ENCODE peak calls at places on chromosomes 3 and 15, in six cellular contexts. W is Peyer's patch, R is B cell, A is GM13977, C is fibroblast of the aortic adventitia, Z is endothelial cell. E is an unnamed sample.

GRCh38 chr3:63988943-63989342 is 34.4 kb downstream of the PSMD6 start:
- DNase-seq in A (no peak), W (no peak), Z (no peak), C (no peak), R (no peak), E (no peak)

GRCh38 chr15:66126057-66126855 is 127.3 kb downstream of the MEGF11 start:
- DNase-seq in R (no peak), A (no peak), C (no peak), W (no peak), Z (no peak), E (no peak)

GRCh38 chr3:43748179-43748578 is 57.4 kb downstream of the ABHD5 start:
- DNase-seq in Z (no peak), C (no peak), R (no peak), A (no peak), W (no peak), E (no peak)

GRCh38 chr3:105598047-105598796 is 231.5 kb downstream of the ALCAM start:
- DNase-seq in A (no peak), Z (no peak), C (peak), R (no peak), W (no peak), E (no peak)

GRCh38 chr3:49704629-49705028 is 14.9 kb downstream of the AMIGO3 start:
- DNase-seq in R (no peak), C (no peak), Z (no peak), W (no peak), A (no peak), E (no peak)

GRCh38 chr3:197393711-197394110 is 95.3 kb upstream of the DLG1 start:
- DNase-seq in A (peak), C (no peak), W (no peak), Z (no peak), R (no peak), E (no peak)

GRCh38 chr3:182796310-182796709 is 3.0 kb downstream of the ATP11B start:
- DNase-seq in W (no peak), R (no peak), A (no peak), Z (no peak), C (no peak), E (no peak)

GRCh38 chr3:191383104-191383503 is 52.8 kb upstream of the UTS2B start:
- DNase-seq in R (no peak), Z (no peak), C (peak), A (no peak), W (no peak), E (no peak)

GRCh38 chr3:48247401-48247807 is 6.5 kb downstream of the ZNF589 start:
- DNase-seq in R (no peak), A (no peak), W (no peak), Z (no peak), C (peak), E (no peak)

GRCh38 chr15:28896944-28897343 is 11.2 kb downstream of the APBA2 start:
- DNase-seq in A (no peak), Z (no peak), C (peak), R (no peak), W (no peak), E (no peak)

GRCh38 chr15:100716456-100717085 is 114.2 kb downstream of the ASB7 start:
- DNase-seq in W (no peak), C (no peak), Z (no peak), R (no peak), A (no peak), E (no peak)

DNA sequence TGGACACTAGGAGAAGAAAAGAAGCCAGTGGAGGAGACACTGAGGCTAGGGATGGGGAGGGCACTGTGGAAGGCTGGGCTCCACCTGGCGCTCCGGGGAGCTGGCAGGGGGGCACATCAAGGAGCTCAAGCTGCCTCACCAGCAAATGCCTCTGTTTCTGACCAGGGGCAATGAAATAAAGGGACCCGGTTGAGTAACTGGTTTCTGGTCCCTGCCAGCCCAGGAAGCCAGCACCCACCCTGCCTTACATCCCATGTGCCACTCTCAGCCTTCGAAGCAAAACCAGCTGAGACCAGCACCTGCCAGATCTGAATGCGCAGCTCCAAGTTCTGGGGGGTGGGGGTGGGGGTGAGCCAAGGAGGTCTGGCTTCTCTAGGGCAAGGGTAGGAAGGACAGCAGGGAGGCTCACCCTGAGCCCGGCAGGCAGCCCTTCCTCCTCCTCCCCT is 359 bp upstream of the PAK6 start:
- DNase-seq in A (no peak), W (no peak), R (no peak), C (no peak), Z (no peak), E (no peak)
- TF ChIP-seq CTCF in A (no peak), W (no peak), R (no peak), C (no peak), Z (no peak), E (no peak)

GRCh38 chr15:85592148-85592547 is 202.6 kb downstream of the KLHL25 start:
- DNase-seq in Z (no peak), A (no peak), R (no peak), W (no peak), C (peak), E (no peak)
- TF ChIP-seq CTCF in Z (no peak), A (no peak), R (no peak), W (no peak), C (peak), E (no peak)

GRCh38 chr15:77094397-77095030 is 23.6 kb upstream of the TSPAN3 start:
- DNase-seq in Z (no peak), A (no peak), W (no peak), R (no peak), C (no peak), E (no peak)
- TF ChIP-seq CTCF in Z (no peak), A (no peak), W (no peak), R (peak), C (peak), E (no peak)

DNA sequence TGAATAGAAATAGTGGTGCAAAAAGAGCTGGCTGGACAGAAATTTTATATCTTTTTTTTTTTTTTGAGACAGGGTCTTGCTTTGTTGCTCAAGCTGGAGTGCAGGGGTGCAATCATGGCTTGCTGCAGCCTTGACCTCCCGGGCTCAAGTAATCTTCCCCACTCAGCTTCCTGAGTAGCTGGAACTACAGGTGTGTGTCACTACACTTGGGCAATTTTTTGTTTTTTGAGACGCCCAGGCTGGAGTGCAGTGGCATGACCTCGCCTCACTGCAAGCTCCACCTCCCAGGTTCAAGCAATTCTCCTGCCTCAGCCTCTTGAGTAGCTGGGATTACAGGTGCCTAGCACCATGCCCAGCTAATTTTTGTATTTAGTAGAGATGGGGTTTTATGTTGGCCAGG is 22.4 kb downstream of the CHRNA3 start:
- DNase-seq in W (no peak), Z (no peak), R (no peak), C (no peak), A (no peak), E (no peak)
- TF ChIP-seq CTCF in W (no peak), Z (no peak), R (no peak), C (no peak), A (no peak), E (no peak)